ENCODE peak calls at places on chromosomes 16 and 17, in four cellular contexts. H, A, Q and M are unnamed samples.

GRCh38 chr16:12187939-12188673 is 211.6 kb downstream of the SNX29 start:
- DNase-seq in H (no peak), Q (no peak), A (no peak), M (peak)

GRCh38 chr17:21200590-21201301 is 13.2 kb downstream of the TMEM11 start:
- DNase-seq in Q (no peak), H (no peak), A (no peak), M (no peak)

GRCh38 chr16:57264381-57264780 is 19.3 kb downstream of the ARL2BP start:
- DNase-seq in A (no peak), H (no peak), Q (no peak), M (no peak)

GRCh38 chr17:44916781-44917241 is 1.5 kb upstream of the GFAP start:
- DNase-seq in H (no peak), A (no peak), Q (peak), M (no peak)

GRCh38 chr16:65546353-65546791 is 424.5 kb upstream of the CDH11 start:
- DNase-seq in Q (peak), A (no peak), H (no peak), M (no peak)

GRCh38 chr17:43927101-43927935 is 15.0 kb downstream of the PPY start:
- DNase-seq in Q (no peak), H (no peak), A (no peak), M (no peak)

GRCh38 chr17:70552230-70552981 is 383.1 kb downstream of the KCNJ2 start:
- DNase-seq in Q (peak), H (no peak), A (peak), M (peak)

GRCh38 chr17:79231766-79232287 is 157.2 kb downstream of the ENGASE start:
- DNase-seq in A (no peak), H (no peak), Q (no peak), M (no peak)

GRCh38 chr16:30066882-30067583 is 1.5 kb downstream of the ALDOA start:
- DNase-seq in H (no peak), A (no peak), Q (no peak), M (no peak)

GRCh38 chr16:57213462-57213861 is 27.3 kb downstream of the RSPRY1 start:
- DNase-seq in H (no peak), A (no peak), Q (no peak), M (no peak)

GRCh38 chr17:74213897-74214386 is 571 bp downstream of the TTYH2 start:
- DNase-seq in H (no peak), Q (no peak), A (no peak), M (no peak)

GRCh38 chr16:74888888-74889287 is 96.0 kb downstream of the WDR59 start:
- DNase-seq in Q (no peak), A (no peak), H (no peak), M (no peak)

GRCh38 chr17:55794681-55795080 is 43.8 kb downstream of the PCTP start:
- DNase-seq in H (no peak), Q (no peak), A (no peak), M (no peak)

GRCh38 chr16:75319513-75320401 is 68.3 kb upstream of the BCAR1 start:
- DNase-seq in Q (peak), A (peak), H (no peak), M (no peak)

GRCh38 chr17:57561072-57561861 is 183.8 kb downstream of the CCDC182 start:
- DNase-seq in Q (no peak), A (no peak), H (no peak), M (no peak)

GRCh38 chr17:79627766-79628690 is 17.2 kb upstream of the RBFOX3 start:
- DNase-seq in Q (no peak), A (no peak), H (no peak), M (no peak)

GRCh38 chr17:73600103-73600871 is 44.0 kb downstream of the SDK2 start:
- DNase-seq in H (no peak), A (no peak), Q (no peak), M (no peak)

GRCh38 chr17:61409301-61410099 is 9.9 kb downstream of the TBX2 start:
- DNase-seq in H (no peak), A (no peak), Q (peak), M (peak)

GRCh38 chr17:42845918-42846593 is 1.7 kb downstream of the AOC2 start:
- DNase-seq in H (no peak), Q (no peak), A (no peak), M (no peak)

GRCh38 chr17:47692895-47693666 is 880 bp upstream of the TBKBP1 start:
- DNase-seq in A (no peak), Q (no peak), H (no peak), M (no peak)

GRCh38 chr16:3508736-3509135 is 7.9 kb downstream of the CLUAP1 start:
- DNase-seq in Q (no peak), A (no peak), H (no peak), M (no peak)

GRCh38 chr17:13725286-13725990 is 123.7 kb upstream of the HS3ST3A1 start:
- DNase-seq in A (no peak), H (no peak), Q (peak), M (peak)

GRCh38 chr16:51971184-51971583 is 575.8 kb downstream of the TOX3 start:
- DNase-seq in Q (peak), H (no peak), A (no peak), M (peak)

GRCh38 chr17:34706029-34706428 is 126.6 kb downstream of the TMEM132E start:
- DNase-seq in H (no peak), Q (peak), A (no peak), M (no peak)

GRCh38 chr16:48836641-48837040 is 226.7 kb upstream of the N4BP1 start:
- DNase-seq in A (no peak), H (no peak), Q (no peak), M (no peak)

GRCh38 chr16:1407749-1408148 is 6.8 kb downstream of the UNKL start:
- DNase-seq in Q (peak), A (no peak), H (no peak), M (no peak)

GRCh38 chr17:77124192-77124908 is 16.4 kb upstream of the SEC14L1 start:
- DNase-seq in H (no peak), A (no peak), Q (peak), M (peak)

GRCh38 chr16:28985206-28985605 is 354 bp downstream of the LAT start:
- DNase-seq in A (no peak), H (no peak), Q (no peak), M (no peak)

GRCh38 chr17:2709173-2709661 is 2.3 kb downstream of the CLUH start:
- DNase-seq in Q (no peak), A (peak), H (no peak), M (no peak)

GRCh38 chr16:70465999-70466811 is 11.8 kb downstream of the FCSK start:
- DNase-seq in A (no peak), Q (no peak), H (no peak), M (no peak)

GRCh38 chr17:57670769-57671545 is 74.1 kb downstream of the CCDC182 start:
- DNase-seq in H (no peak), A (no peak), Q (no peak), M (no peak)

GRCh38 chr16:27520982-27521673 is 28.6 kb downstream of the GTF3C1 start:
- DNase-seq in Q (peak), A (no peak), H (no peak), M (no peak)

DNA sequence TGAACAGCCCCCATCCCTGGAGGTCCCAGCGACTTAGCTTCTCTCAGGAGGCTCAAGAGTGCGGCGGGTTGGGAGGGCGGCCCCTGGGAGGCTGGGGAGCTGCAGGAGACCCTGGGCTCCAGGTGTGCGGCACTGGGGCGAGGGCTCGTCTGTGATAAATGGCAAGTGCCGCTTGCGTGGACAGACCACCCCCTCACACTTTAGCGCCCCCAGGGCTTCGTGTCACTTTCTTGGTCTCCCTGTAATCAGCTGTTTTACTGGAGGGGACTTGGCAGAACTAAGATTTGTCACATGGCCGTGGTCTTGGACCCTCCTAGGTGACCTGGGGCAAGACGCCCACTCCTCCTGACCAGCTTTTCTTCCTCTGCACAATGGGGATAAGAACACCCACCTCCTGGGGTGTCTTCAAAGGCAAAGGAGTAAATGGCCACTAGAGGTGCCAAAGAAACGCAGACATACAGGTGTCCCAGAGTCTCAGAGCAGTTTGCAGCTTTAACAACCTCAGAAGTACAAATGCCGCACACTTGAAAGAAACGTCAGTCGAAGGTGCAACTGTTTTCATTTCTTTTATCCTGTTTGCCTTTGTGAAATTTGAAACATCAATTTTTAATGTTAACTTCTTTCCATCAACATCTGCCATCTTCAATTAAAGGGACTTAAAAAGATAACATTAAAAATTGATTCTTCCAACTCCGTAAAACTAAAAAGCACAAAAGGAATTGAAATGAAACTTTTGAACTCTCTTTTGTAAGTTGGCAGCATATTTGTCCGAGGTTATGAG is 946 bp downstream of the OSGIN1 start:
- DNase-seq in H (no peak), A (no peak), Q (peak), M (peak)
- TF ChIP-seq RFX5 in H (no peak), A (no peak), Q (no peak), M (no peak)

DNA sequence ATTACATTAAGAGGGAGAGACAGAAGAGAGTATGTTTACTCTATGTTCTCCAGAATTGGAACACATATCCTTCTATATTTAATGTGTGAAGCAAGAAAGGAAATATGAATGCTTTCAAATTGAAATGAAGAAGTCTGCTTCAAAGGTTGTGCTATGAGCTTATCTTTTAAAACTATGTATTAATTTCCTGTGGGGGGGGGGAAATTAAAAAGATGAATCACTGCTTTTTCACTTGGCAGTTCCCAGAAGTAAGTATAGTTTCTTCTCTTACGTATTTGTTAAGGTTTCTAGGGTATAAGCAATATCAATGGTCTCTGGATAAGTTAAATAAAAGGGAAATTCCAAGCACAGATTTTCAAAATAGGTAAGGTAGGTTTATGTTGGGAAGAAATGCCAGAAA is 7.0 kb downstream of the TERF2 start:
- DNase-seq in Q (peak), H (no peak), A (no peak), M (no peak)
- TF ChIP-seq RFX5 in Q (no peak), H (no peak), A (no peak), M (no peak)

GRCh38 chr17:16923904-16924700 is 47.8 kb downstream of the TNFRSF13B start:
- DNase-seq in A (no peak), H (no peak), Q (no peak), M (no peak)
- TF ChIP-seq RFX5 in A (no peak), H (no peak), Q (no peak), M (no peak)

DNA sequence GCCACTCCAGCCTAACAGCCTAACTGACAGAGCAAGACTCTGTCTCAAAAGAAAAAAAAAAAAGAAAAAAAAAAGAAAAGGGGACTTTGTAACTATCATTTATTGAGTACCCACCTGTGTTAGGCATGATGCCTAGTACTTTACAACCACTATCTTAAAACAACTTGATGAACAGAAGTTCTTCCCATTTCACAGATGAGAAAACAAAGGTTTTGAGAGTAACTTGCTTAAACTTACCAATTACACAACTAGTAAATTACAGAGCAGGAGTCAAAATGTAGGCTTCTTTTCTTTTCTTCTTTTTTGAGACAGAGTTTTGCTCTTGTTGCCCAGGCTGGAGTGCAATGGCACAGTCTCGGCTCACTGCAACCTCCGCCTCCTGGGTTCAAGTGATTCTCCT is 96.8 kb upstream of the CORO6 start:
- DNase-seq in Q (no peak), H (no peak), A (no peak), M (no peak)
- TF ChIP-seq RFX5 in Q (no peak), H (no peak), A (no peak), M (no peak)

DNA sequence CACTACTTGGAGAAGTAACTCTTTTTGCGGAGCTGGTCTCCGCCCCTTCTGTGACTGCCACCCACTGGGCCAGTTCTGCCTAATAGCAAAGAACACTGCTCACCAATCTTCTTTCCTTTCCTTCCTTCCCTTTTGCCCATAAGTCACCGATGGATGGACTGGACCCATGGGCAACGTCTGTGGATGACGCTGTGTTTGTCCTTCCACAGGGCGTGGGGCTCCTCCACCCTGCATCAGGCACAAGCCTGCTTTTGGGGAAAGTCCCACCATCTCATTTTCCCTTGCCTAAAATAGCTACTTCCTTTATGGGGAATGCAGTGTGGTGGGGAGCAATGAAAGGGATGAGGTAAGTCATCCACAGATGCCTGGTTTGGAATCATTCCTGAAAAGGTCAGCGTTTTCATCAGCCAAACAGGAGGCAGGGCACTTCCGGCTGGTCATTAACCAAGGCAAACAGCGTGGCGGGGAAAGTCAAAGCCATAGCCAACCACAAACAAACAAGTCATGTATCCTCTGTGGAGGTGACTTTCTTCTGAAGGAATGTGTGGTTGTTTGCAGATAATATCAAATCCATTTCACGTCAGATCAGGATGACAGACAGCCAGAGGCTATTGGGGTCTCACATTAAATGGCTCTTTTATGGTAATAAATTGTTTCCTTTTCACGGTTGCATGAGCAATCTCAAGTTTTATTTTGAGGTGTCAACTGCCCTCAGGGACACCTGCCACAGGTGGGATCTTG is 30.7 kb upstream of the MED9 start:
- DNase-seq in H (no peak), A (no peak), Q (peak), M (peak)
- TF ChIP-seq RFX5 in H (no peak), A (no peak), Q (no peak), M (no peak)

GRCh38 chr17:32265896-32266388 is 310 bp downstream of the RHBDL3 start:
- DNase-seq in H (no peak), Q (no peak), A (no peak), M (no peak)
- TF ChIP-seq RFX5 in H (no peak), Q (no peak), A (no peak), M (no peak)

DNA sequence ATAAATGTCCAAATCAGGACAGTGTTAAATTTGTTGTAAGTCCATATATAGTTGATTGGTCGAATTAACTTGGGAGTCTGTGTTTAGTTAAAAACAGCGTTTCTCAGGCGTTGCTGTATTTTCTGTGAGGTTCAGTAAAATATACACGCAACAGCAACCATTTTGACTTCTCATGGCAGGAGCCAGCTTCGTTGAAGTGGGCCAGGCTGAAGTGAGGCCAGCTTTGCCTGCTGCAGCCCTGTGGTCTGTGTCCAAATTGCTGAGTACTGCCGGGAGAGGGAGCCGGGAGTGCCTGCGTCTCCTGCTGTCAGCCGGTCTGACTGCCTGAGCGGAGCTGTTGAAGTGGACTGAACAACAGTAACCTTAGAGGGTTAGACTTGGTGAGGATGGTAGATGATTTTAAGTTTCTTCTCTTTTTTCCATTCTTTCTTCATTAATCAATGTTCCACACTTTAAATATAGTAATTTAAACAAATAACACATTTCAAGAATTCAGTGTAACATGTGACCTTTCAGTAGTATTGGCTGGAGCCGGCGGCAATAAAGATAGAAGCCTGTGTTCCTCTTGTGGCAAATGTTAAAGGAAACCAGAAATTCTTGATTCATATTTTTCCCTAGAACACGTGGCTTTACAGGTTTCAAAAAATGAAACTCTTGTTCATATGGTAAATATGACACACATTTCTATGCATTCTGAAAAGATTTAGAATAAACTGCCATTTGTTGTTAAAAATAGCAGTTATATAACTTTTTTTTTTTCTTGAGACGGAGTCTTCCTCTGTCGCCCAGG is 37.0 kb upstream of the ZNF750 start:
- DNase-seq in H (no peak), Q (peak), A (no peak), M (no peak)
- TF ChIP-seq RFX5 in H (no peak), Q (no peak), A (no peak), M (no peak)